ENCODE peak calls at places on chromosomes 4 and X, in four cellular contexts. R is H1, W is HepG2, I is GM12878. B is an unnamed sample. For H3K27me3 and H3K9me3, the result is how much of the 10 kb centered on the place peaks cover.

GRCh38 chr4:103648541-103648940 is 71.2 kb downstream of the TACR3 start:
- DNase-seq in R (no peak), W (no peak), I (no peak), B (no peak)

GRCh38 chr4:89590102-89590501 is 246.9 kb downstream of the SNCA start:
- DNase-seq in W (no peak), I (no peak), R (no peak), B (no peak)

GRCh38 chr4:19177616-19178015 is 1074.1 kb upstream of the SLIT2 start:
- DNase-seq in I (no peak), R (no peak), W (no peak), B (no peak)

GRCh38 chr4:39660045-39660444 is 21.4 kb upstream of the SMIM14 start:
- DNase-seq in R (no peak), W (no peak), I (no peak), B (no peak)

GRCh38 chrX:65677954-65678469 is 10.6 kb downstream of the MSN start:
- DNase-seq in R (no peak), I (no peak), W (no peak), B (no peak)

GRCh38 chrX:112738347-112739033 is 58.8 kb upstream of the LHFPL1 start:
- DNase-seq in R (no peak), W (no peak), I (no peak), B (no peak)

GRCh38 chr4:1295405-1296055 is 5.8 kb downstream of the MAEA start:
- DNase-seq in I (no peak), R (no peak), W (no peak), B (no peak)

GRCh38 chrX:31435592-31435991 is 363.8 kb upstream of the FTHL17 start:
- DNase-seq in W (no peak), R (peak), I (no peak), B (peak)

GRCh38 chr4:88062311-88062710 is 54.9 kb downstream of the PKD2 start:
- DNase-seq in W (no peak), I (no peak), R (no peak), B (no peak)

GRCh38 chr4:15327311-15328298 is 100.2 kb upstream of the C1QTNF7 start:
- DNase-seq in R (no peak), I (no peak), W (no peak), B (no peak)

GRCh38 chr4:6724461-6725111 is 8.6 kb downstream of the BLOC1S4 start:
- DNase-seq in W (no peak), R (no peak), I (no peak), B (no peak)

GRCh38 chrX:9770319-9770718 is 4.7 kb upstream of the GPR143 start:
- DNase-seq in W (no peak), I (no peak), R (no peak), B (no peak)

GRCh38 chrX:9775930-9776329 is 10.3 kb upstream of the GPR143 start:
- DNase-seq in R (no peak), I (no peak), W (no peak), B (no peak)
- TF ChIP-seq SUZ12 in R (no peak), I (no peak), W (no peak), B (no peak)

GRCh38 chrX:132068405-132068804 is 45.3 kb downstream of the STK26 start:
- DNase-seq in R (no peak), W (no peak), I (no peak), B (no peak)

GRCh38 chrX:132071260-132071659 is 48.2 kb downstream of the STK26 start:
- DNase-seq in R (no peak), I (no peak), W (peak), B (no peak)
- H3K27me3 ChIP-seq in R (under half), I (under half), W (under half), B (under half)

GRCh38 chr4:271492-272103 is 33.7 kb downstream of the ZNF732 start:
- DNase-seq in W (no peak), R (no peak), I (no peak), B (no peak)
- H3K9me3 ChIP-seq in W (half or more), R (half or more), I (under half), B (half or more)

DNA sequence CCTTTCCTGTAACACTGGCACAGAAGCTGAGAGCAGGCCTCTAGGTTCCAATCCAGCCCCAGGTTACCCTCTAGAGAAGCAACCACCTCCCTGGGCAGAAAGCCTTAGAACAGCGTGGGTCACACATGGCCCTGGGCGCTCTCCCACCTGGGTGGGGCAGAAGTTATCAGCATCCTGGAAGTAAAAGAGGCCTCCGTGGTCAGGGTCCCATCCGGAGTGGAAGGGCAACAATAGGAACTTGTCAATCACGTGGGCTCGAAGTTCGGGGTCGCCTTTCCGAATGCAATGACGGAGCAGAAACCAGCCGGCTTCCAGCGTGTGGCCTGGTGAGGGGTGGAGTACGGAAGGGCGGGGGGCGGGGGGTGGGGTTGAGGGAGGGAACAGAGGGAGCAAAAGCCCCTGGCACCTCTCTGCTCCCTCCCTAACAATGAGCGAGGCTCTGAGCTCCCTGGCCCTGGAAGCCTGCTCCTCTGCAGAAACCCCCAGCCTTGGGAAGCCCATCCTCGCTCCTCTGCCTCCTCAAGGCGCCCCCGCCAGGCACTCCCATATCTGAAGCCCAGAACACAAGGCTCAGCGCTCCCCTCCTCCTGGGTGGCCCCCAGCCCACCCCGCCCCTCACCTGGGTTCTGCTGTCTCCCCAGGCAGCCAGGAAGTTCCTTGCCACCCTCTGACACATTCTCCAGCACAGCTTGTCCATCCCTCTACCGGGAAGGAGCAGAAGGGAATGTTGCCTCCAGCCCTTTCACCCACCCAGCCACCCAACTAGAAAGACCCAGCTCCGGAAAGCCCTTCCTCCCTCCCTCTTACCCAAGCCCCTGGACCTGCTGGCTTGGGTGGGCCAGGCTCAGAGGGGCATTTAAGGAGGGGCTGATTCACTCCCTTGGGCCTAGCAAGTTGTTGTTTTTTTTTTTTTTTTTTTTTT is 2.9 kb downstream of the RENBP start:
- DNase-seq in R (no peak), W (peak), I (no peak), B (no peak)
- TF ChIP-seq SUZ12 in R (no peak), W (no peak), I (no peak), B (no peak)

GRCh38 chrX:134810211-134810610 is 151.9 kb upstream of the PLAC1 start:
- DNase-seq in W (no peak), R (no peak), I (no peak), B (no peak)

DNA sequence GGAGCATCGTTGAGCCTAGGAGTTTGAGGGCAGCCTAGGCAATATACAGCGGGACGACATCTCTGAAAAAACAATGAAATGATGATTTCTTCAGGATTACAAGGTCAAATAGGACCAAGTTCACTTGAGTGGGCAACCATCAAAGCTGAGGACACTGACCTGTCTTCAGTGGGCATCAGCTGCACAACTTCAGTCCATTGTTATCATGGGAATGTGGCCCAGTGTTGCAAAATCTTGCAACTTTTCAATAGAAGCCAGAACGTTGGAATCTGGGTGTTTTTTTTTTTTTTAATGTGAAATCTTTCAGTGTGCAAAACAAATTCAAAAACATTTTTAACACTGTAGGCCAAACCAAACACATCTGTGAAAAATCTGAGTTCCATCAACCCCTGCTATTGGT is 155.4 kb upstream of the PLAC1 start:
- DNase-seq in R (no peak), I (no peak), W (no peak), B (no peak)
- H3K27me3 ChIP-seq in R (under half), I (under half), W (under half), B (under half)

GRCh38 chrX:47448165-47448806 is 34.7 kb downstream of the ZNF41 start:
- DNase-seq in W (no peak), I (no peak), R (no peak), B (no peak)
- H3K9me3 ChIP-seq in W (under half), I (under half), R (under half), B (half or more)

GRCh38 chr4:55615008-55615407 is 21.1 kb downstream of the NMU start:
- DNase-seq in R (no peak), W (no peak), I (no peak), B (no peak)

GRCh38 chr4:55611358-55612059 is 19.5 kb upstream of the PDCL2 start:
- DNase-seq in W (no peak), I (no peak), R (no peak), B (no peak)

GRCh38 chr4:55612341-55612740 is 20.3 kb upstream of the PDCL2 start:
- DNase-seq in W (no peak), I (no peak), R (no peak), B (no peak)

GRCh38 chr4:55617587-55618197 is 18.4 kb downstream of the NMU start:
- DNase-seq in W (no peak), I (peak), R (no peak), B (no peak)

DNA sequence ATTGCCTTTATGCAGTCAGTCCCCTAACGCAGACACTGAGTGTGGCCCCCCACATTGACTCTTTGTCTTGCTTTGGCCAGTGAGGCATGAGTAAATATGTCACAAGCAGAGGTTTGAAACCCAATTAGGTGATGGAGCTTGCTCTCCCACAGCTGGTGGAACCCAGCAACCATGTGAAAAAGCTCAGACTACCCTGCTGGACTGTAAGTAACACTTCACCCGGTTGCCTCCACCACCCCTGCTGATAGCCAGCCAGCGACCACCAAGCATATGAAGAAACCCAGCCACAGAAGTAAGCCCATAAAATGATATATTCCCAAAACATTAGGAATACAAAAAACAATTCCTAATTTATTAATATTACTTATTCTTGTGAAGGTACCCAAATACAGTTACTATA is 21.6 kb upstream of the PDCL2 start:
- DNase-seq in I (no peak), R (no peak), W (no peak), B (no peak)
- TF ChIP-seq SUZ12 in I (no peak), R (no peak), W (no peak), B (no peak)

DNA sequence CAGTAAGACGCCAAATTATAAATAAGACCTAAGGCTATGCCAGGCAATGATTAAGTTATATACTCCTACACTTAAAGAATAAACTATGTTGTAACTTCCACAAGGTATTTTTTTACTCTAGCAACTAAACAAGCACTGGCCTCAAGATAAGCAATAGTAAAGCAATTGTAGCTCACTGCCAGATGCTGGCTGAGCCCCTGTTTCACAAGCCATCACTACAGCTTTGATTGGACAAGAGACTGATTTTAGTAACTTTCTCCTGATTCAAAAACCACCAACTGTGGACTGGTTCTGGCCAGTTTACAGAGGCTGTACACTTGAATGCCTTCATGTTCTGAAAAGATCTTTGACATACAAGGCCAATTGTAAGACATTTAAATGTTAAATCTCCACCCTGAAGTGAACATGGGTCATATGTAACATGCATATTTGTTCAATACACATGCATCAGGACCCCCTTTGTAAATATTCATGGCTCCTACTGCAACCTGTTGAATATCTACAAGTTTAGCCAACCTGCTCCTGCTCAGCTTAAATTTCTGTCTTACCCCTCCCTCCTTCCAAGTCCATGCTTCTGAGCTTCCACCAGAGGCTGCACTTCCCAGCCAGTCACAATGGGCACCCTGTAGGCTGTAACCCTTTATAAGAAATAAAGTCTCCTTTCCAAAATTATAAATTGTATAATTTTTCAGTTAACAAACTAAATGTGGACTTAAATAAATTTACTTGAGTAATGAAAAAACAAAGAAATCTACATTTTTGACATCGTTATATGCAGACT is 423.6 kb downstream of the ANKRD50 start:
- DNase-seq in R (no peak), W (no peak), I (no peak), B (no peak)
- H3K27me3 ChIP-seq in R (under half), W (under half), I (under half), B (under half)

DNA sequence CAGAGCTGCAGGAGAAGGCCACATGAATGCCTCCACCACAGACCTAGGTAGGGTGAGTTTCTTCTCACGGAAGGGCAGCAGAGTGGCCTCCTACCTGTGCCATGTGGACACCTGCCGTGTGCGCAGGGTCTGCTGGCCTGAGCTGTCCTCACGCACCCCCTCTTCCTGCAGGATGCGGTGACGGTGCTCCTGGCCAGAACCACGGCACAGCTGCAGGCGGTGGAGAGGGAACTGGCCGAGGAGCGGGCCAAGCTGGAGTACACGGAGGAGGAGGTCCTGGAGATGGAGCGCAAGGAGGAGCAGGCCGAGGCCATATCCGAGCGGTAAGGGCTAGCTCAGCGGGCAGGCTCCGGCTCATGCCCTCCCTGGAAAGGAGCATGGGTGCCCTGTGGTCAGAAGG is 28.4 kb upstream of the CLCN4 start:
- DNase-seq in R (no peak), W (no peak), I (no peak), B (no peak)
- H3K9me3 ChIP-seq in R (under half), W (under half), I (under half), B (half or more)

DNA sequence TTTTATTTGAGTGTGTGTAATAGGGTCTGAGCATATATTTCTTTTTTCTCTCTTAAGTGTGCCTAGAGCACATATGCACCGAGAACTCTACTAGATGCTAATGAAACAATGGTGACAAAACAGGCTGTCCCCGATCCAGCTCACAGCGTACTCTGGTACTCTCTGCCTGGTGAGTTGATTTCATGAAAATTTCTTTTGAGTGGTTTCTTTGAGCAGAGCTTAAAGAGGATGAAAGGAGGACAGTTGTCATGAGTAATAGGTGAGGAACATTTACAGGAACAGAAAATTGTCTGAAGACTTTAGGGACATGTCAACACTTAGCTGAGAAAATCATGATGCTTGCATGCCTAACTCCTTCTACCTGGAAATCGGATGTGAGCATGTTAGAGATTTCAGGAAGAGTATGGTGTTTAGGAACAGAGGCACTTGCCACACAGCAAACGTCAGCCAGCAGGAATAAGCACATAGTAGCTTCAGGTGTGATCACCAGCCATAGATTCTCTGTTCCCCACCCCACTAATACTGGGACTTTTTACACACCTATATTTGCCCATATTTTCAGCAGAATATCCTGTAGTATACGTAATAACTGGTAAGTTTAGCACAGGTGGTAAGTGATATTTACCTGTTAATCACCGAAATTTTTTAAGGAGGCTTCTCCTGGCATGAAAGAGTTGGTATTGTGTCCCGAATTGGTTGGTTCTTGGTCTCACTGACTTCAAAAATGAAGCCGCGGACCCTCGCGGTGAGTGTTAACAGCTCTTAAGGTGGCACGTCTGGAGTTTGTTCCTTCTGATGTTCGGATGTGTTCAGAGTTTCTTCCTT is 111.1 kb downstream of the ZNF330 start:
- DNase-seq in I (no peak), R (no peak), W (no peak), B (no peak)
- TF ChIP-seq SUZ12 in I (no peak), R (no peak), W (no peak), B (no peak)

B was measured in NT2/D1.